ENCODE peak calls at places on chromosomes 1 and 21, in ten cellular contexts. One of them, this sample, is unnamed.
A peak's percentile ranks its signal among the peaks of the same experiment; 100 is the strongest.

GRCh38 chr1:199172286-199173124 is 533.7 kb downstream of the PTPRC start:
- DNase-seq in body of pancreas: no peak
- DNase-seq in HFF-Myc: no peak
- DNase-seq in cardiac fibroblast: no peak
- DNase-seq in cardiac muscle cell: no peak
- DNase-seq in endodermal cell: no peak
- DNase-seq in kidney epithelial cell: no peak
- DNase-seq in CD8-positive, alpha-beta T cell: no peak
- DNase-seq in GM06990: peak; percentile 33
- DNase-seq in foreskin fibroblast: no peak
- DNase-seq in this sample: no peak

GRCh38 chr1:170864238-170864637 is 71.1 kb upstream of the MROH9 start:
- DNase-seq in body of pancreas: peak; percentile 16
- DNase-seq in HFF-Myc: no peak
- DNase-seq in cardiac fibroblast: peak; percentile 67
- DNase-seq in cardiac muscle cell: no peak
- DNase-seq in endodermal cell: no peak
- DNase-seq in kidney epithelial cell: no peak
- DNase-seq in CD8-positive, alpha-beta T cell: no peak
- DNase-seq in GM06990: no peak
- DNase-seq in foreskin fibroblast: no peak
- DNase-seq in this sample: no peak

GRCh38 chr1:3403388-3404179 is 50.9 kb upstream of the ARHGEF16 start:
- DNase-seq in body of pancreas: no peak
- DNase-seq in HFF-Myc: no peak
- DNase-seq in cardiac fibroblast: no peak
- DNase-seq in cardiac muscle cell: no peak
- DNase-seq in endodermal cell: peak; percentile 86
- DNase-seq in kidney epithelial cell: no peak
- DNase-seq in CD8-positive, alpha-beta T cell: no peak
- DNase-seq in GM06990: no peak
- DNase-seq in foreskin fibroblast: no peak
- DNase-seq in this sample: no peak

GRCh38 chr1:243323481-243323880 is 67.6 kb downstream of the SDCCAG8 start:
- DNase-seq in body of pancreas: no peak
- DNase-seq in HFF-Myc: no peak
- DNase-seq in cardiac fibroblast: no peak
- DNase-seq in cardiac muscle cell: no peak
- DNase-seq in endodermal cell: no peak
- DNase-seq in kidney epithelial cell: no peak
- DNase-seq in CD8-positive, alpha-beta T cell: no peak
- DNase-seq in GM06990: no peak
- DNase-seq in foreskin fibroblast: peak; percentile 4
- DNase-seq in this sample: no peak

GRCh38 chr1:111517464-111518225 is 14.2 kb upstream of the ADORA3 start:
- DNase-seq in body of pancreas: no peak
- DNase-seq in HFF-Myc: no peak
- DNase-seq in cardiac fibroblast: no peak
- DNase-seq in cardiac muscle cell: no peak
- DNase-seq in endodermal cell: no peak
- DNase-seq in kidney epithelial cell: no peak
- DNase-seq in CD8-positive, alpha-beta T cell: no peak
- DNase-seq in GM06990: no peak
- DNase-seq in foreskin fibroblast: no peak
- DNase-seq in this sample: no peak

GRCh38 chr1:29758764-29759499 is 522.6 kb downstream of the PTPRU start:
- DNase-seq in body of pancreas: no peak
- DNase-seq in HFF-Myc: no peak
- DNase-seq in cardiac fibroblast: no peak
- DNase-seq in cardiac muscle cell: no peak
- DNase-seq in endodermal cell: no peak
- DNase-seq in kidney epithelial cell: no peak
- DNase-seq in CD8-positive, alpha-beta T cell: no peak
- DNase-seq in GM06990: no peak
- DNase-seq in foreskin fibroblast: no peak
- DNase-seq in this sample: no peak

GRCh38 chr21:31459457-31459856 is 115.4 kb upstream of the TIAM1 start:
- DNase-seq in body of pancreas: no peak
- DNase-seq in HFF-Myc: no peak
- DNase-seq in cardiac fibroblast: no peak
- DNase-seq in cardiac muscle cell: peak; percentile 6
- DNase-seq in endodermal cell: peak; percentile 72
- DNase-seq in kidney epithelial cell: no peak
- DNase-seq in CD8-positive, alpha-beta T cell: no peak
- DNase-seq in GM06990: no peak
- DNase-seq in foreskin fibroblast: no peak
- DNase-seq in this sample: peak; percentile 18

GRCh38 chr1:100455478-100456072 is 82.4 kb upstream of the GPR88 start:
- DNase-seq in body of pancreas: no peak
- DNase-seq in HFF-Myc: no peak
- DNase-seq in cardiac fibroblast: peak; percentile 25
- DNase-seq in cardiac muscle cell: peak; percentile 23
- DNase-seq in endodermal cell: no peak
- DNase-seq in kidney epithelial cell: no peak
- DNase-seq in CD8-positive, alpha-beta T cell: no peak
- DNase-seq in GM06990: no peak
- DNase-seq in foreskin fibroblast: no peak
- DNase-seq in this sample: no peak

DNA sequence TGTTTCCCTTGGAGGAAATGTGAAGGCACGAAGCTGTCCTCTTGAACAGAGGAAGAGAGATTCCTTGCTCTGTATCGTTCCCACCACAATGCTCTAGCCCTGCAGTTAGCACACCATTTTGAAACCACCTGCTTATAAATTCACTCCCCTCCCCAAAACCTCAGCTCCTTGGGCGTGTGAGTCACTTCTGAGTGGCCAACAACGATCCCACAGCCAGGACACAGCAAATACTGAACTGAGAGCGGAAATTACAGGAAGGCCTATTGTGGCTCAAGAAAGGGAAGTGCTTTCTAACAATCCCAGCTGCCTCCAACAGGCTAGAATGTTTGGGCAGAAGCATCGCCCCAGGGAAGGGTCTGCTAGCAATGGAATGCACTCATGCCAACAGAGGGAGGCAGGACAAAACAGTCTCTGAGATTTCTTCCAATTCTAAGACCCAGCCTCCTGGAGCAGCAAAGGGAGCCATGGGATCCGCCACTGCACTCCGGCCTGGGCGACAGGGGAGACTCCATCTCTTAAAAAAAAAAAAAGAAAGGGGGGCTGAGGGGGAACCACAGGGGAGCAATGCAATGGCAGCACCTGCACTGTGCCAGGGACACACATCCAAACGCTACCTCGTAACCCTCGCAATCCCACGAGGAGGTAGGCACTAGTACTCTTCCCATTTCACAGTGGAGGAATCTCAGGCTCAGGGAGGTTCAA is 1.9 kb downstream of the TMEM53 start:
- DNase-seq in body of pancreas: peak; percentile 56
- DNase-seq in HFF-Myc: no peak
- DNase-seq in cardiac fibroblast: no peak
- DNase-seq in cardiac muscle cell: no peak
- DNase-seq in endodermal cell: peak; percentile 63
- DNase-seq in kidney epithelial cell: peak; percentile 65
- DNase-seq in CD8-positive, alpha-beta T cell: no peak
- DNase-seq in GM06990: no peak
- DNase-seq in foreskin fibroblast: peak; percentile 63
- DNase-seq in this sample: no peak
- TF ChIP-seq CTCF in body of pancreas: no peak
- TF ChIP-seq CTCF in HFF-Myc: no peak
- TF ChIP-seq CTCF in cardiac fibroblast: no peak
- TF ChIP-seq CTCF in cardiac muscle cell: no peak
- TF ChIP-seq CTCF in endodermal cell: no peak
- TF ChIP-seq CTCF in kidney epithelial cell: no peak
- TF ChIP-seq CTCF in CD8-positive, alpha-beta T cell: no peak
- TF ChIP-seq CTCF in GM06990: no peak
- TF ChIP-seq CTCF in foreskin fibroblast: no peak
- TF ChIP-seq CTCF in this sample: no peak

DNA sequence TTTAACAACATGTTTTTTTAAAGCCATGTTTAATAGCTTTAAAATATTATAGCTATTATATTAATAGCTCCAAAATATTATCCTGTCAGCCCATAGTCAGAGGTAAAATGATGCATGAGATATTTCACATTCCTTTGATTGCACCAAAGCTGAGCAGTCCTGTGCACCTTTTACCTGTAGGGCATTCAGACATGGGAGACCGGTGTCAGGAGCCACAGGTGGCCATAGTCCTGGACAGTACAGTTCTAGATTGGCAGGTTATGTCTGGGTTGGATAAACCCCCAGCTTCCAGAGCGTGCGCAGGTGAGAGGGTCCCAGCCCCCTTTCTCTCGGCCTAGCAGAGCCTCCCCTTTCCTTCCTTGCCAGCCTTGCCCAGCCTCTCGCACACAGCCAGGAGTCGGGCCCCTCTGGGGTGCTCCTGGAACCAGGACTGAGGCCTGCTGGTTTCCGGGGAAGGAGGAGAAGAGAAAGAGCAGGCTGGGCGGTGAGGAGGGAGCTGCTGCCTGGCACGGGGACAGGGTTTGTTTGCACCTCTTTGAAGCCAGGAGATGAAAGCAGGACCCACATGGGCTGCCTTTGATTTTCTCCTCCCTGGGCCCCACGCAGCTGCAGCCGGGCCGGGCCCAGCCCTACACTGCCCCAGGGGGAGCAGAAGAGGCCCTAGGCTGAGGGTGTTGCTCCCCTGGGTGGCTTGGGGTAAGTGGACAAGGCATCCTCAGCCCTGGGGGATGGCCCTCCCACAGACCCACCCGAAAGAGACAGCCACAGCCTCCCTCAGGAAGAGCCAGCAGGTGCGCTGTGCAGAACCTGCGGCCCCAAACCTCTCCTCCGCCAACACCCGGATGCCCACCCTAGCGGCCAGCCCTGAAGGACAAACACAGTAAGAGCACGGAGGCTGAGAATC is 75.2 kb upstream of the TARDBP start:
- DNase-seq in body of pancreas: no peak
- DNase-seq in HFF-Myc: no peak
- DNase-seq in cardiac fibroblast: no peak
- DNase-seq in cardiac muscle cell: no peak
- DNase-seq in endodermal cell: peak; percentile 56
- DNase-seq in kidney epithelial cell: no peak
- DNase-seq in CD8-positive, alpha-beta T cell: no peak
- DNase-seq in GM06990: no peak
- DNase-seq in foreskin fibroblast: no peak
- DNase-seq in this sample: peak; percentile 68
- H3K4me3 ChIP-seq in body of pancreas: no peak overlapping the region
- H3K4me3 ChIP-seq in HFF-Myc: no peak overlapping the region
- H3K4me3 ChIP-seq in cardiac fibroblast: no peak overlapping the region
- H3K4me3 ChIP-seq in cardiac muscle cell: no peak overlapping the region
- H3K4me3 ChIP-seq in endodermal cell: no peak overlapping the region
- H3K4me3 ChIP-seq in kidney epithelial cell: no peak overlapping the region
- H3K4me3 ChIP-seq in CD8-positive, alpha-beta T cell: no peak overlapping the region
- H3K4me3 ChIP-seq in GM06990: no peak overlapping the region
- H3K4me3 ChIP-seq in foreskin fibroblast: no peak overlapping the region
- H3K4me3 ChIP-seq in this sample: no peak overlapping the region

GRCh38 chr1:24639094-24639493 is 4.0 kb upstream of the SRRM1 start:
- DNase-seq in body of pancreas: no peak
- DNase-seq in HFF-Myc: no peak
- DNase-seq in cardiac fibroblast: no peak
- DNase-seq in cardiac muscle cell: no peak
- DNase-seq in endodermal cell: no peak
- DNase-seq in kidney epithelial cell: no peak
- DNase-seq in CD8-positive, alpha-beta T cell: no peak
- DNase-seq in GM06990: no peak
- DNase-seq in foreskin fibroblast: no peak
- DNase-seq in this sample: no peak
- TF ChIP-seq CTCF in body of pancreas: no peak
- TF ChIP-seq CTCF in HFF-Myc: no peak
- TF ChIP-seq CTCF in cardiac fibroblast: no peak
- TF ChIP-seq CTCF in cardiac muscle cell: no peak
- TF ChIP-seq CTCF in endodermal cell: no peak
- TF ChIP-seq CTCF in kidney epithelial cell: no peak
- TF ChIP-seq CTCF in CD8-positive, alpha-beta T cell: no peak
- TF ChIP-seq CTCF in GM06990: no peak
- TF ChIP-seq CTCF in foreskin fibroblast: no peak
- TF ChIP-seq CTCF in this sample: no peak

GRCh38 chr1:115837386-115837761 is 3.6 kb downstream of the NHLH2 start:
- DNase-seq in body of pancreas: no peak
- DNase-seq in HFF-Myc: no peak
- DNase-seq in cardiac fibroblast: no peak
- DNase-seq in cardiac muscle cell: no peak
- DNase-seq in endodermal cell: no peak
- DNase-seq in kidney epithelial cell: no peak
- DNase-seq in CD8-positive, alpha-beta T cell: no peak
- DNase-seq in GM06990: no peak
- DNase-seq in foreskin fibroblast: no peak
- DNase-seq in this sample: no peak

GRCh38 chr1:115838426-115838804 is 2.5 kb downstream of the NHLH2 start:
- DNase-seq in body of pancreas: no peak
- DNase-seq in HFF-Myc: no peak
- DNase-seq in cardiac fibroblast: no peak
- DNase-seq in cardiac muscle cell: no peak
- DNase-seq in endodermal cell: peak; percentile 79
- DNase-seq in kidney epithelial cell: no peak
- DNase-seq in CD8-positive, alpha-beta T cell: no peak
- DNase-seq in GM06990: no peak
- DNase-seq in foreskin fibroblast: no peak
- DNase-seq in this sample: no peak

GRCh38 chr1:115838805-115839705 is 1.9 kb downstream of the NHLH2 start:
- DNase-seq in body of pancreas: no peak
- DNase-seq in HFF-Myc: peak; percentile 10
- DNase-seq in cardiac fibroblast: peak; percentile 10
- DNase-seq in cardiac muscle cell: peak; percentile 53
- DNase-seq in endodermal cell: peak; percentile 91
- DNase-seq in kidney epithelial cell: no peak
- DNase-seq in CD8-positive, alpha-beta T cell: no peak
- DNase-seq in GM06990: peak; percentile 6
- DNase-seq in foreskin fibroblast: peak; percentile 12
- DNase-seq in this sample: no peak

GRCh38 chr1:115839706-115840095 is 1.2 kb downstream of the NHLH2 start:
- DNase-seq in body of pancreas: no peak
- DNase-seq in HFF-Myc: no peak
- DNase-seq in cardiac fibroblast: no peak
- DNase-seq in cardiac muscle cell: no peak
- DNase-seq in endodermal cell: no peak
- DNase-seq in kidney epithelial cell: no peak
- DNase-seq in CD8-positive, alpha-beta T cell: no peak
- DNase-seq in GM06990: no peak
- DNase-seq in foreskin fibroblast: no peak
- DNase-seq in this sample: no peak

DNA sequence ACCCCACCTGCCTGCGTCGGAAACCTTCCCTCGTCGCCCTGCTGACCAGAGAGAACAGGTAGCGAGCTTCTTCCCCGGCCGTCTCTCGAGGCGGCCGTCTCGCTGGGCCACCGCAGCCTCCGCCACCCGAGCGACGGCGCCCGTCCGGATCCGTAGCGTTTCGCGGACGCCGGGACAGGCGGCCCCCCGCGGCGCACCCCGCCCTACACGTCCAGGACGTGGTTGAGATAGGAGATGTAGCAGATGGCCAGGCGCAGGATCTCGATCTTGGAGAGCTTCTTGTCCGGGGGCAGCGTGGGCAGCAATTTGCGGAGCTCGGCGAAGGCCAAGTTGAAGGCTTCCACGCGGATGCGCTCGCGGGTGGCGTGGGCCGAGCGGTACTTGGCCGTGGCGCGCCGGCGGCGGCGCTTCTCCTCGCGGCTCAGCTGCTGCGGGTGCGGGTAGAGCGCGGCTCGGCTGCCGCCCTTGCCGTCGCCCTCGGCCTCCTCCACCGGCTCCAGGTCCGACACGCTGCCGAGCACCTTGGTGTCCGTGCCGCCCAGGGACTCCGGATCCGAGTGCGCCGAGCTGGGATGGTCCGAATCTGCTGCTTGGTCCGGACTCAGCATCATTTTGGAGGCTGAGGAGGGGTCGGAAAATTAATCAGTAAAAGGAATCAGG is 3.0 kb downstream of the NHLH2 start:
- DNase-seq in body of pancreas: no peak
- DNase-seq in HFF-Myc: no peak
- DNase-seq in cardiac fibroblast: no peak
- DNase-seq in cardiac muscle cell: no peak
- DNase-seq in endodermal cell: peak; percentile 83
- DNase-seq in kidney epithelial cell: no peak
- DNase-seq in CD8-positive, alpha-beta T cell: no peak
- DNase-seq in GM06990: peak; percentile 9
- DNase-seq in foreskin fibroblast: no peak
- DNase-seq in this sample: no peak
- H3K4me3 ChIP-seq in body of pancreas: no peak overlapping the region
- H3K4me3 ChIP-seq in HFF-Myc: no peak overlapping the region
- H3K4me3 ChIP-seq in cardiac fibroblast: no peak overlapping the region
- H3K4me3 ChIP-seq in cardiac muscle cell: peak overlapping the region; percentile 15
- H3K4me3 ChIP-seq in endodermal cell: peak overlapping the region; percentile 84
- H3K4me3 ChIP-seq in kidney epithelial cell: no peak overlapping the region
- H3K4me3 ChIP-seq in CD8-positive, alpha-beta T cell: no peak overlapping the region
- H3K4me3 ChIP-seq in GM06990: no peak overlapping the region
- H3K4me3 ChIP-seq in foreskin fibroblast: no peak overlapping the region
- H3K4me3 ChIP-seq in this sample: no peak overlapping the region

This sample was measured in Caco-2.